ENCODE peak calls at places on chromosomes 5 and 9, in eight cellular contexts. B is GM23338, R is K562, O is HCT116, Q is H1, J is GM12878, G is HepG2, Y is endothelial cell of umbilical vein. V is an unnamed sample.

GRCh38 chr9:116693233-116693731 is 6.2 kb downstream of the TRIM32 start:
- DNase-seq in G (no peak), B (no peak), Q (no peak), R (no peak), J (no peak), O (no peak), Y (peak), V (no peak)

GRCh38 chr5:143509758-143510221 is 106.3 kb upstream of the NR3C1 start:
- DNase-seq in B (no peak), G (no peak), Y (no peak), O (no peak), J (peak), R (no peak), Q (no peak), V (no peak)

GRCh38 chr5:128842241-128842640 is 123.0 kb upstream of the SLC27A6 start:
- DNase-seq in R (no peak), B (no peak), Q (no peak), J (no peak), O (no peak), G (no peak), Y (peak), V (no peak)

GRCh38 chr9:88400021-88400420 is 11.8 kb downstream of the SPIN1 start:
- DNase-seq in G (no peak), Y (no peak), O (no peak), J (no peak), Q (peak), R (no peak), B (no peak), V (no peak)

GRCh38 chr5:138900281-138900965 is 25.3 kb upstream of the LRRTM2 start:
- DNase-seq in Y (peak), Q (no peak), J (no peak), B (no peak), G (no peak), O (no peak), R (peak), V (no peak)

GRCh38 chr9:121298016-121298538 is 30.1 kb downstream of the GSN start:
- DNase-seq in R (no peak), G (peak), J (no peak), B (peak), Q (no peak), Y (no peak), O (no peak), V (no peak)

GRCh38 chr5:119393201-119393691 is 37.4 kb downstream of the TNFAIP8 start:
- DNase-seq in R (no peak), Y (no peak), G (no peak), J (no peak), Q (no peak), B (no peak), O (no peak), V (no peak)

GRCh38 chr9:115032300-115032699 is 85.7 kb downstream of the TNC start:
- DNase-seq in B (no peak), Y (no peak), J (no peak), R (no peak), O (no peak), G (no peak), Q (no peak), V (no peak)

GRCh38 chr5:179553875-179554274 is 3.5 kb downstream of the RUFY1 start:
- DNase-seq in Y (peak), J (no peak), Q (no peak), B (no peak), O (no peak), G (peak), R (peak), V (no peak)

GRCh38 chr5:137572042-137572695 is 73.0 kb upstream of the SPOCK1 start:
- DNase-seq in Y (no peak), B (no peak), R (no peak), G (no peak), O (no peak), J (no peak), Q (no peak), V (no peak)

GRCh38 chr5:61924251-61924650 is 381.8 kb upstream of the KIF2A start:
- DNase-seq in O (no peak), R (no peak), G (no peak), B (no peak), Q (no peak), Y (no peak), J (no peak), V (no peak)

GRCh38 chr5:133525048-133525447 is 87.3 kb downstream of the FSTL4 start:
- DNase-seq in Q (no peak), O (no peak), G (no peak), Y (no peak), B (no peak), R (no peak), J (no peak), V (no peak)

GRCh38 chr5:22058620-22059019 is 794.5 kb downstream of the CDH12 start:
- DNase-seq in J (no peak), O (no peak), B (no peak), R (no peak), G (no peak), Q (no peak), Y (no peak), V (no peak)

GRCh38 chr5:139473565-139473964 is 2.8 kb downstream of the SMIM33 start:
- DNase-seq in Q (no peak), G (no peak), O (no peak), B (no peak), Y (peak), J (no peak), R (no peak), V (no peak)

GRCh38 chr5:44881266-44881665 is 72.5 kb downstream of the MRPS30 start:
- DNase-seq in Q (no peak), G (no peak), J (no peak), O (no peak), Y (no peak), B (no peak), R (no peak), V (no peak)

GRCh38 chr9:133560311-133560710 is 25.8 kb downstream of the ADAMTSL2 start:
- DNase-seq in G (no peak), J (no peak), Q (no peak), O (no peak), B (no peak), Y (no peak), R (no peak), V (no peak)

GRCh38 chr5:95281211-95281610 is 3.7 kb downstream of the MCTP1 start:
- DNase-seq in G (no peak), O (peak), Q (no peak), R (no peak), Y (no peak), B (peak), J (no peak), V (no peak)

GRCh38 chr9:137491735-137492432 is 32.8 kb upstream of the NSMF start:
- DNase-seq in Y (no peak), O (no peak), J (no peak), G (no peak), Q (no peak), B (no peak), R (peak), V (peak)

GRCh38 chr5:126648471-126648870 is 47.7 kb downstream of the PHAX start:
- DNase-seq in Y (no peak), Q (no peak), G (peak), B (no peak), R (no peak), O (no peak), J (no peak), V (no peak)

GRCh38 chr9:32738501-32739172 is 44.7 kb upstream of the TMEM215 start:
- DNase-seq in Q (no peak), J (no peak), B (no peak), Y (no peak), R (no peak), O (peak), G (no peak), V (no peak)

GRCh38 chr5:175464414-175465233 is 13.7 kb upstream of the SFXN1 start:
- DNase-seq in B (peak), J (no peak), R (peak), O (peak), Q (peak), Y (peak), G (peak), V (no peak)

GRCh38 chr9:36939655-36940578 is 94.2 kb downstream of the PAX5 start:
- DNase-seq in G (no peak), Q (no peak), J (no peak), R (no peak), B (peak), Y (no peak), O (no peak), V (no peak)

GRCh38 chr5:168311061-168311566 is 19.7 kb downstream of the WWC1 start:
- DNase-seq in Y (no peak), Q (no peak), O (no peak), B (peak), J (no peak), R (peak), G (no peak), V (no peak)

GRCh38 chr5:128538249-128539037 is 398 bp upstream of the FBN2 start:
- DNase-seq in O (no peak), Y (peak), R (no peak), Q (peak), G (no peak), J (no peak), B (peak), V (no peak)

GRCh38 chr5:150272531-150272930 is 17.0 kb downstream of the CAMK2A start:
- DNase-seq in B (peak), R (peak), J (no peak), Y (peak), Q (no peak), G (peak), O (no peak), V (no peak)

GRCh38 chr5:77869115-77869798 is 93.1 kb upstream of the TBCA start:
- DNase-seq in G (no peak), B (no peak), O (no peak), R (no peak), Y (no peak), Q (no peak), J (no peak), V (no peak)

GRCh38 chr5:133925866-133926488 is 42.4 kb downstream of the C5orf15 start:
- DNase-seq in Y (no peak), R (no peak), B (no peak), Q (no peak), J (no peak), O (no peak), G (no peak), V (no peak)

GRCh38 chr9:93231121-93231694 is 47.3 kb downstream of the WNK2 start:
- DNase-seq in Y (no peak), Q (no peak), G (no peak), O (no peak), R (no peak), J (no peak), B (no peak), V (no peak)

GRCh38 chr9:82031538-82032280 is 43.1 kb downstream of the SPATA31D1 start:
- DNase-seq in J (no peak), O (peak), B (no peak), R (no peak), Q (no peak), Y (no peak), G (peak), V (no peak)

GRCh38 chr5:168875839-168876238 is 296.7 kb upstream of the PANK3 start:
- DNase-seq in Y (no peak), G (no peak), J (no peak), Q (no peak), B (peak), O (no peak), R (no peak), V (no peak)

GRCh38 chr9:36945999-36946398 is 88.1 kb downstream of the PAX5 start:
- DNase-seq in R (no peak), B (no peak), Q (no peak), Y (no peak), G (no peak), O (no peak), J (no peak), V (no peak)

GRCh38 chr9:131668439-131669233 is 71.2 kb downstream of the RAPGEF1 start:
- DNase-seq in G (peak), O (no peak), J (peak), Q (no peak), R (peak), Y (peak), B (no peak), V (no peak)
- TF ChIP-seq POLR2AphosphoS5 in G (no peak), O (no peak), J (no peak), Q (no peak), R (no peak), Y (no peak), B (no peak), V (no peak)

DNA sequence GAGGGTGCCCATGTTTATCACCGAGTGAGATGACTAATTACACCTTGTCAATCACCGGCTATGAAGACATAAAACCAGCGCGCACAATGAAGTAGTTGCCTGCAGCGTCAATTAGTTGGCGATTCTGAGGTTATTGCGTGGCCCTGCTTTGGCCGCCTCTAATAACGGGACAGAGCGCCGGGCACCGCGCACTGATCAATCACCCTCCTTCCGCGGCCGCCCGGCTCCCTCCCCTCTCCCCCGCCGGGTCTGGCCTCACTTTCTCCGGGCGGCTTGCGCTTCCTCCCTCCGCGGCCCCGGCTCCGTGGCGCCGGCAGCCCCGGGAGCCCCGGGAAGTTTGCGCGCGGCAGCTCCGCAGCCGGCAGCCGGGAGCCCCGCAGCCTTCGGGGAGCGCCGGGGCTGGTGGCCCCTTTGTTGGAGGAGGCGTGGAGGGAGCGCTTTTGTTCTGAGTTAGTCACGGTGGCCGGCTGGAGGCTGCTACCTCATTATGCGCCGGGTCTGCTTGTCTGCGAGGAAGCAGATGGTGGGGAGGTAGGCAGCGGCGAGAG is 3.2 kb upstream of the LHX2 start:
- DNase-seq in B (peak), Q (peak), J (no peak), G (no peak), R (no peak), Y (no peak), O (peak), V (no peak)
- TF ChIP-seq EZH2 in B (peak), Q (peak), J (no peak), G (peak), R (no peak), Y (peak), O (peak), V (no peak)

DNA sequence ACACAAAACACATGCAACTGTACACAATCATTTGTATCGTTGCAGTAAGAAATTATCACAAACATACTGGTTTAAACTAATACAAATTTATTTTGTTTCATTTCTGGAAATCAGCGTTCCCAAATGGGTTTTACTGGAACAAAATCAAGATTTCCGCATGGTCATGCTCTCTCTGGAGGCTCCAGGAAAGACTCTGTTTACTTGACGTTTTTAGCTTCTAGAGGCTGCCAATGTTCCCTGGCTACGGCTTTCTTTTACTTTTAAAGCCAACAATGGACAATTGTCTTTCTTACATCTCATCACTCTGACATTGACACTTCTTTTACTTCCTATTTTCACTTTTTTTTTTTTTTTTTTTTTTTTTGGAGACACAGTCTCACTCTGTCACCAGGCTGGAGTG is 793.1 kb downstream of the CDH9 start:
- DNase-seq in G (no peak), B (no peak), R (no peak), J (no peak), Y (no peak), O (no peak), Q (no peak), V (no peak)
- TF ChIP-seq POLR2AphosphoS5 in G (no peak), B (no peak), R (no peak), J (no peak), Y (no peak), O (no peak), Q (no peak), V (no peak)

GRCh38 chr5:1356873-1357787 is 12.2 kb upstream of the CLPTM1L start:
- DNase-seq in G (no peak), B (no peak), O (no peak), Y (no peak), J (no peak), R (no peak), Q (no peak), V (no peak)
- TF ChIP-seq EZH2 in G (no peak), B (no peak), O (no peak), Y (no peak), J (no peak), R (no peak), Q (no peak), V (no peak)

GRCh38 chr9:35102769-35103659 is at the start of gene STOML2:
- DNase-seq in R (peak), G (peak), B (peak), J (peak), Y (peak), O (peak), Q (peak), V (peak)
- TF ChIP-seq POLR2AphosphoS5 in R (peak), G (peak), B (peak), J (peak), Y (peak), O (peak), Q (peak), V (peak)